ENCODE peak calls at places on chromosomes 4 and X, in nine cellular contexts. N, R, J, T, M, L, W, I and V are unnamed samples.
A peak's percentile ranks its signal among the peaks of the same experiment; 100 is the strongest.

GRCh38 chr4:157242871-157243270 is 22.3 kb downstream of the GRIA2 start:
- DNase-seq in W (no peak), R (no peak), L (no peak), T (no peak), M (no peak), J (no peak), N (no peak), I (no peak), V (no peak)

GRCh38 chr4:600850-601515 is 24.4 kb upstream of the PDE6B start:
- DNase-seq in M (no peak), T (no peak), L (no peak), I (no peak), N (no peak), W (no peak), J (no peak), R (no peak), V (no peak)

GRCh38 chr4:76410621-76411020 is 10.3 kb downstream of the CCDC158 start:
- DNase-seq in J (no peak), W (no peak), M (no peak), R (no peak), N (no peak), L (no peak), I (no peak), T (no peak), V (no peak)

GRCh38 chr4:1403177-1403583 is 3.1 kb downstream of the NKX1-1 start:
- DNase-seq in I (no peak), R (no peak), J (no peak), N (no peak), T (no peak), M (peak; percentile 38), L (no peak), W (no peak), V (no peak)

GRCh38 chrX:100969936-100970335 is 428 bp downstream of the ARL13A start:
- DNase-seq in M (no peak), W (no peak), R (no peak), J (no peak), T (no peak), I (no peak), L (no peak), N (no peak), V (no peak)

GRCh38 chr4:138110815-138111214 is 131.3 kb downstream of the SLC7A11 start:
- DNase-seq in N (no peak), W (no peak), M (no peak), J (no peak), I (no peak), T (no peak), R (peak; percentile 40), L (no peak), V (no peak)

GRCh38 chr4:79413032-79413431 is 5.0 kb upstream of the GK2 start:
- DNase-seq in T (no peak), I (no peak), J (no peak), L (no peak), W (no peak), M (no peak), N (no peak), R (no peak), V (no peak)

GRCh38 chr4:60378010-60378409 is 822.1 kb upstream of the ADGRL3 start:
- DNase-seq in T (no peak), L (no peak), R (no peak), I (no peak), J (no peak), N (no peak), M (no peak), W (no peak), V (no peak)

GRCh38 chr4:151324124-151324448 is 1.3 kb downstream of the SH3D19 start:
- DNase-seq in T (no peak), R (no peak), M (no peak), N (no peak), L (no peak), W (peak; percentile 21), J (no peak), I (no peak), V (no peak)

GRCh38 chrX:13376857-13377441 is 57.1 kb upstream of the ATXN3L start:
- DNase-seq in I (no peak), T (no peak), J (no peak), W (peak; percentile 96), R (peak; percentile 98), N (no peak), M (no peak), L (peak; percentile 77), V (no peak)

GRCh38 chrX:103376979-103377324 is 614 bp downstream of the BEX3 start:
- DNase-seq in T (no peak), L (no peak), M (no peak), W (no peak), I (no peak), J (no peak), R (peak; percentile 32), N (no peak), V (no peak)

GRCh38 chr4:141995051-141995450 is 358.7 kb downstream of the IL15 start:
- DNase-seq in M (no peak), T (no peak), J (no peak), N (no peak), R (no peak), L (no peak), I (no peak), W (no peak), V (no peak)

GRCh38 chrX:114508836-114509235 is 75.0 kb upstream of the HTR2C start:
- DNase-seq in M (no peak), J (no peak), T (no peak), R (peak; percentile 4), N (no peak), L (peak; percentile 3), I (no peak), W (peak; percentile 5), V (no peak)

GRCh38 chr4:42995343-42995944 is 102.9 kb downstream of the GRXCR1 start:
- DNase-seq in I (no peak), L (peak; percentile 8), T (no peak), M (no peak), R (peak; percentile 29), N (peak; percentile 64), J (no peak), W (peak; percentile 20), V (no peak)

GRCh38 chrX:132710756-132711155 is 221.9 kb upstream of the MBNL3 start:
- DNase-seq in J (no peak), W (no peak), T (no peak), M (no peak), R (no peak), I (no peak), N (no peak), L (no peak), V (no peak)

GRCh38 chr4:76821661-76822060 is 76.3 kb downstream of the SOWAHB start:
- DNase-seq in R (peak; percentile 76), M (no peak), L (no peak), T (no peak), I (no peak), W (peak; percentile 69), N (no peak), J (no peak), V (no peak)

GRCh38 chr4:138658518-138658917 is 357.1 kb upstream of the NOCT start:
- DNase-seq in M (no peak), I (no peak), W (no peak), T (no peak), N (no peak), L (no peak), J (no peak), R (no peak), V (no peak)

GRCh38 chr4:48223633-48224295 is 45.9 kb downstream of the TEC start:
- DNase-seq in J (no peak), I (no peak), N (no peak), W (peak; percentile 57), M (no peak), R (peak; percentile 33), T (no peak), L (peak; percentile 26), V (no peak)

GRCh38 chrX:39065051-39065871 is 264.0 kb downstream of the MID1IP1 start:
- DNase-seq in M (no peak), R (no peak), J (no peak), I (no peak), T (no peak), L (no peak), W (no peak), N (no peak), V (no peak)

GRCh38 chr4:140071806-140072205 is 82.2 kb downstream of the MAML3 start:
- DNase-seq in N (no peak), R (peak; percentile 98), T (no peak), L (no peak), M (no peak), W (peak; percentile 88), J (peak; percentile 35), I (peak; percentile 88), V (no peak)

GRCh38 chr4:110483516-110483915 is 7.6 kb downstream of the ENPEP start:
- DNase-seq in L (no peak), J (no peak), W (no peak), R (peak; percentile 70), N (no peak), M (no peak), I (no peak), T (no peak), V (no peak)

GRCh38 chr4:145481164-145481941 is at the start of gene SMAD1:
- DNase-seq in R (peak; percentile 85), L (peak; percentile 32), W (peak; percentile 86), I (peak; percentile 32), M (peak; percentile 86), T (peak; percentile 83), N (peak; percentile 68), J (no peak), V (peak; percentile 93)

GRCh38 chr4:183821090-183821853 is 83.8 kb upstream of the STOX2 start:
- DNase-seq in I (no peak), M (no peak), J (no peak), W (no peak), N (no peak), L (no peak), R (no peak), T (no peak), V (no peak)

GRCh38 chr4:39706829-39707511 is 9.0 kb downstream of the UBE2K start:
- DNase-seq in L (no peak), T (no peak), M (no peak), N (no peak), J (no peak), W (no peak), I (no peak), R (peak; percentile 68), V (no peak)

GRCh38 chrX:71493111-71493613 is 39.7 kb upstream of the OGT start:
- DNase-seq in J (no peak), M (no peak), I (no peak), L (no peak), R (no peak), N (no peak), W (no peak), T (no peak), V (no peak)

GRCh38 chr4:95106408-95106928 is 348.7 kb downstream of the BMPR1B start:
- DNase-seq in I (no peak), M (no peak), R (peak; percentile 78), T (no peak), W (peak; percentile 41), L (peak; percentile 68), N (no peak), J (no peak), V (no peak)

GRCh38 chr4:11529625-11530201 is 101.0 kb upstream of the HS3ST1 start:
- DNase-seq in L (no peak), R (peak; percentile 51), I (no peak), T (no peak), M (no peak), J (no peak), W (peak; percentile 81), N (no peak), V (no peak)

GRCh38 chr4:122702939-122703338 is 29.6 kb upstream of the BBS12 start:
- DNase-seq in N (no peak), I (no peak), T (no peak), L (no peak), R (no peak), M (no peak), J (no peak), W (no peak), V (no peak)

GRCh38 chrX:120549483-120550452 is 11.0 kb downstream of the CUL4B start:
- DNase-seq in N (no peak), R (peak; percentile 97), I (no peak), W (peak; percentile 91), J (no peak), L (peak; percentile 77), M (no peak), T (no peak), V (no peak)

GRCh38 chrX:16445166-16445752 is 204.7 kb upstream of the S100G start:
- DNase-seq in J (no peak), N (peak; percentile 58), M (no peak), T (no peak), W (peak; percentile 27), I (peak; percentile 43), R (peak; percentile 33), L (no peak), V (no peak)

GRCh38 chr4:173415092-173415491 is 16.2 kb upstream of the SCRG1 start:
- DNase-seq in T (no peak), J (no peak), W (no peak), L (no peak), R (no peak), M (no peak), I (no peak), N (no peak), V (no peak)